ENCODE peak calls at places on chromosome 4, in eight cellular contexts. One of them, this sample, is unnamed.

GRCh38 chr4:13597141-13597540 is 30.4 kb downstream of the BOD1L1 start:
- DNase-seq in stomach: no peak
- DNase-seq in mammary epithelial cell: no peak
- DNase-seq in lower leg skin: no peak
- DNase-seq in right atrium auricular region: no peak
- DNase-seq in fibroblast of pulmonary artery: no peak
- DNase-seq in breast epithelium: no peak
- DNase-seq in uterus: no peak
- DNase-seq in this sample: no peak

GRCh38 chr4:187171731-187172339 is 448.2 kb upstream of the FAT1 start:
- DNase-seq in stomach: no peak
- DNase-seq in mammary epithelial cell: no peak
- DNase-seq in lower leg skin: no peak
- DNase-seq in right atrium auricular region: no peak
- DNase-seq in fibroblast of pulmonary artery: peak; percentile 4
- DNase-seq in breast epithelium: no peak
- DNase-seq in uterus: no peak
- DNase-seq in this sample: peak; percentile 54

GRCh38 chr4:94399721-94400120 is 52.0 kb upstream of the PDLIM5 start:
- DNase-seq in stomach: no peak
- DNase-seq in mammary epithelial cell: no peak
- DNase-seq in lower leg skin: no peak
- DNase-seq in right atrium auricular region: no peak
- DNase-seq in fibroblast of pulmonary artery: no peak
- DNase-seq in breast epithelium: no peak
- DNase-seq in uterus: no peak
- DNase-seq in this sample: no peak

GRCh38 chr4:156898373-156899117 is 73.1 kb downstream of the PDGFC start:
- DNase-seq in stomach: no peak
- DNase-seq in mammary epithelial cell: no peak
- DNase-seq in lower leg skin: no peak
- DNase-seq in right atrium auricular region: no peak
- DNase-seq in fibroblast of pulmonary artery: peak; percentile 68
- DNase-seq in breast epithelium: no peak
- DNase-seq in uterus: no peak
- DNase-seq in this sample: peak; percentile 52

GRCh38 chr4:173878701-173879100 is 348.7 kb upstream of the HAND2 start:
- DNase-seq in stomach: no peak
- DNase-seq in mammary epithelial cell: no peak
- DNase-seq in lower leg skin: peak; percentile 39
- DNase-seq in right atrium auricular region: peak; percentile 78
- DNase-seq in fibroblast of pulmonary artery: peak; percentile 93
- DNase-seq in breast epithelium: no peak
- DNase-seq in uterus: peak; percentile 59
- DNase-seq in this sample: no peak

GRCh38 chr4:168549145-168549544 is 52.3 kb downstream of the PALLD start:
- DNase-seq in stomach: no peak
- DNase-seq in mammary epithelial cell: no peak
- DNase-seq in lower leg skin: no peak
- DNase-seq in right atrium auricular region: no peak
- DNase-seq in fibroblast of pulmonary artery: no peak
- DNase-seq in breast epithelium: no peak
- DNase-seq in uterus: no peak
- DNase-seq in this sample: no peak

GRCh38 chr4:37732787-37733186 is 46.6 kb upstream of the RELL1 start:
- DNase-seq in stomach: no peak
- DNase-seq in mammary epithelial cell: no peak
- DNase-seq in lower leg skin: no peak
- DNase-seq in right atrium auricular region: no peak
- DNase-seq in fibroblast of pulmonary artery: no peak
- DNase-seq in breast epithelium: no peak
- DNase-seq in uterus: no peak
- DNase-seq in this sample: no peak

GRCh38 chr4:99715286-99715685 is 57.7 kb upstream of the C4orf54 start:
- DNase-seq in stomach: no peak
- DNase-seq in mammary epithelial cell: peak; percentile 64
- DNase-seq in lower leg skin: no peak
- DNase-seq in right atrium auricular region: no peak
- DNase-seq in fibroblast of pulmonary artery: no peak
- DNase-seq in breast epithelium: no peak
- DNase-seq in uterus: no peak
- DNase-seq in this sample: peak; percentile 57

GRCh38 chr4:116180056-116180690 is 905.2 kb downstream of the TRAM1L1 start:
- DNase-seq in stomach: no peak
- DNase-seq in mammary epithelial cell: peak; percentile 4
- DNase-seq in lower leg skin: no peak
- DNase-seq in right atrium auricular region: no peak
- DNase-seq in fibroblast of pulmonary artery: peak; percentile 2
- DNase-seq in breast epithelium: no peak
- DNase-seq in uterus: no peak
- DNase-seq in this sample: peak; percentile 28

GRCh38 chr4:74283614-74284013 is 24.7 kb upstream of the EPGN start:
- DNase-seq in stomach: no peak
- DNase-seq in mammary epithelial cell: peak; percentile 97
- DNase-seq in lower leg skin: peak; percentile 45
- DNase-seq in right atrium auricular region: no peak
- DNase-seq in fibroblast of pulmonary artery: peak; percentile 30
- DNase-seq in breast epithelium: no peak
- DNase-seq in uterus: no peak
- DNase-seq in this sample: peak; percentile 98

GRCh38 chr4:168540086-168540864 is 43.4 kb downstream of the PALLD start:
- DNase-seq in stomach: no peak
- DNase-seq in mammary epithelial cell: no peak
- DNase-seq in lower leg skin: no peak
- DNase-seq in right atrium auricular region: no peak
- DNase-seq in fibroblast of pulmonary artery: no peak
- DNase-seq in breast epithelium: no peak
- DNase-seq in uterus: no peak
- DNase-seq in this sample: peak; percentile 23

GRCh38 chr4:56909083-56909981 is 1.6 kb downstream of the REST start:
- DNase-seq in stomach: peak; percentile 55
- DNase-seq in mammary epithelial cell: peak; percentile 62
- DNase-seq in lower leg skin: peak; percentile 38
- DNase-seq in right atrium auricular region: peak; percentile 63
- DNase-seq in fibroblast of pulmonary artery: peak; percentile 60
- DNase-seq in breast epithelium: no peak
- DNase-seq in uterus: peak; percentile 36
- DNase-seq in this sample: peak; percentile 58

GRCh38 chr4:56907489-56908205 is at the start of gene REST:
- DNase-seq in stomach: peak; percentile 84
- DNase-seq in mammary epithelial cell: peak; percentile 55
- DNase-seq in lower leg skin: peak; percentile 69
- DNase-seq in right atrium auricular region: peak; percentile 71
- DNase-seq in fibroblast of pulmonary artery: peak; percentile 67
- DNase-seq in breast epithelium: peak; percentile 80
- DNase-seq in uterus: peak; percentile 81
- DNase-seq in this sample: peak; percentile 75

GRCh38 chr4:56908206-56909082 is 744 bp downstream of the REST start:
- DNase-seq in stomach: peak; percentile 70
- DNase-seq in mammary epithelial cell: peak; percentile 57
- DNase-seq in lower leg skin: peak; percentile 43
- DNase-seq in right atrium auricular region: peak; percentile 61
- DNase-seq in fibroblast of pulmonary artery: peak; percentile 67
- DNase-seq in breast epithelium: no peak
- DNase-seq in uterus: peak; percentile 58
- DNase-seq in this sample: peak; percentile 64

GRCh38 chr4:56906534-56906933 is 1.2 kb upstream of the REST start:
- DNase-seq in stomach: no peak
- DNase-seq in mammary epithelial cell: no peak
- DNase-seq in lower leg skin: no peak
- DNase-seq in right atrium auricular region: no peak
- DNase-seq in fibroblast of pulmonary artery: no peak
- DNase-seq in breast epithelium: no peak
- DNase-seq in uterus: no peak
- DNase-seq in this sample: no peak

GRCh38 chr4:56907009-56907408 is 691 bp upstream of the REST start:
- DNase-seq in stomach: no peak
- DNase-seq in mammary epithelial cell: no peak
- DNase-seq in lower leg skin: no peak
- DNase-seq in right atrium auricular region: no peak
- DNase-seq in fibroblast of pulmonary artery: no peak
- DNase-seq in breast epithelium: no peak
- DNase-seq in uterus: no peak
- DNase-seq in this sample: no peak
- H3K4me3 ChIP-seq in stomach: peak overlapping the region; percentile 96
- H3K4me3 ChIP-seq in mammary epithelial cell: peak overlapping the region; percentile 71
- H3K4me3 ChIP-seq in lower leg skin: peak overlapping the region; percentile 33
- H3K4me3 ChIP-seq in right atrium auricular region: peak overlapping the region; percentile 67
- H3K4me3 ChIP-seq in fibroblast of pulmonary artery: peak overlapping the region; percentile 64
- H3K4me3 ChIP-seq in breast epithelium: peak overlapping the region; percentile 97
- H3K4me3 ChIP-seq in uterus: peak overlapping the region; percentile 51
- H3K4me3 ChIP-seq in this sample: peak overlapping the region; percentile 50

DNA sequence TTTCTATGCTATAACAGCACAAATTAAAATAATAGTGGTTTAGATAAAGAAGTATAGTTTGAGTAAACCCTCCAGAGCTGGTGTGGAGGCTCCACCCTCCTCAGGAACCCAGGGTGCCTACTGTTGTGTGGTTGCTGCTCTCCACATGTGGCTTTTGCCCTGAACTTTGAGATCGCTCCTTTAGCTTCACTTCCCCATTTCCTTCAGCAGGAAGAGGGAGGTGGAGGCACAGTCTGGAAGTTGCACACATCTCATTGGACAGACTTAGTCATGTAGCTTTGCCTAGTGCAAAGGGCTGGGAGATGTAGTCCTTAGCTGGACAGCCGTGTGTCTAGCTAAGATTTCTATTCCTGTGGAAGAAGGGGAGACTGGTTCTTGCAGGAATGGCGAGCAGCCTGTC is 37.9 kb downstream of the RGS12 start:
- DNase-seq in stomach: peak; percentile 11
- DNase-seq in mammary epithelial cell: no peak
- DNase-seq in lower leg skin: no peak
- DNase-seq in right atrium auricular region: peak; percentile 44
- DNase-seq in fibroblast of pulmonary artery: no peak
- DNase-seq in breast epithelium: no peak
- DNase-seq in uterus: no peak
- DNase-seq in this sample: no peak
- H3K4me3 ChIP-seq in stomach: no peak overlapping the region
- H3K4me3 ChIP-seq in mammary epithelial cell: no peak overlapping the region
- H3K4me3 ChIP-seq in lower leg skin: no peak overlapping the region
- H3K4me3 ChIP-seq in right atrium auricular region: no peak overlapping the region
- H3K4me3 ChIP-seq in fibroblast of pulmonary artery: no peak overlapping the region
- H3K4me3 ChIP-seq in breast epithelium: no peak overlapping the region
- H3K4me3 ChIP-seq in uterus: no peak overlapping the region
- H3K4me3 ChIP-seq in this sample: no peak overlapping the region

GRCh38 chr4:740656-741282 is 35.1 kb downstream of the PCGF3 start:
- DNase-seq in stomach: no peak
- DNase-seq in mammary epithelial cell: no peak
- DNase-seq in lower leg skin: no peak
- DNase-seq in right atrium auricular region: no peak
- DNase-seq in fibroblast of pulmonary artery: no peak
- DNase-seq in breast epithelium: no peak
- DNase-seq in uterus: no peak
- DNase-seq in this sample: no peak

GRCh38 chr4:742096-742741 is 36.6 kb downstream of the PCGF3 start:
- DNase-seq in stomach: no peak
- DNase-seq in mammary epithelial cell: no peak
- DNase-seq in lower leg skin: no peak
- DNase-seq in right atrium auricular region: no peak
- DNase-seq in fibroblast of pulmonary artery: no peak
- DNase-seq in breast epithelium: no peak
- DNase-seq in uterus: no peak
- DNase-seq in this sample: no peak

GRCh38 chr4:738781-739280 is 33.2 kb downstream of the PCGF3 start:
- DNase-seq in stomach: no peak
- DNase-seq in mammary epithelial cell: no peak
- DNase-seq in lower leg skin: no peak
- DNase-seq in right atrium auricular region: no peak
- DNase-seq in fibroblast of pulmonary artery: no peak
- DNase-seq in breast epithelium: no peak
- DNase-seq in uterus: no peak
- DNase-seq in this sample: no peak

GRCh38 chr4:740011-740410 is 34.4 kb downstream of the PCGF3 start:
- DNase-seq in stomach: no peak
- DNase-seq in mammary epithelial cell: no peak
- DNase-seq in lower leg skin: no peak
- DNase-seq in right atrium auricular region: no peak
- DNase-seq in fibroblast of pulmonary artery: no peak
- DNase-seq in breast epithelium: no peak
- DNase-seq in uterus: no peak
- DNase-seq in this sample: no peak

GRCh38 chr4:739569-739968 is 33.9 kb downstream of the PCGF3 start:
- DNase-seq in stomach: no peak
- DNase-seq in mammary epithelial cell: no peak
- DNase-seq in lower leg skin: no peak
- DNase-seq in right atrium auricular region: no peak
- DNase-seq in fibroblast of pulmonary artery: no peak
- DNase-seq in breast epithelium: no peak
- DNase-seq in uterus: no peak
- DNase-seq in this sample: no peak
- H3K4me3 ChIP-seq in stomach: no peak overlapping the region
- H3K4me3 ChIP-seq in mammary epithelial cell: no peak overlapping the region
- H3K4me3 ChIP-seq in lower leg skin: no peak overlapping the region
- H3K4me3 ChIP-seq in right atrium auricular region: no peak overlapping the region
- H3K4me3 ChIP-seq in fibroblast of pulmonary artery: no peak overlapping the region
- H3K4me3 ChIP-seq in breast epithelium: no peak overlapping the region
- H3K4me3 ChIP-seq in uterus: no peak overlapping the region
- H3K4me3 ChIP-seq in this sample: no peak overlapping the region

GRCh38 chr4:104425948-104426347 is 68.7 kb downstream of the CXXC4 start:
- DNase-seq in stomach: no peak
- DNase-seq in mammary epithelial cell: no peak
- DNase-seq in lower leg skin: no peak
- DNase-seq in right atrium auricular region: no peak
- DNase-seq in fibroblast of pulmonary artery: no peak
- DNase-seq in breast epithelium: no peak
- DNase-seq in uterus: no peak
- DNase-seq in this sample: no peak

GRCh38 chr4:104421576-104421975 is 73.1 kb downstream of the CXXC4 start:
- DNase-seq in stomach: no peak
- DNase-seq in mammary epithelial cell: no peak
- DNase-seq in lower leg skin: no peak
- DNase-seq in right atrium auricular region: no peak
- DNase-seq in fibroblast of pulmonary artery: no peak
- DNase-seq in breast epithelium: no peak
- DNase-seq in uterus: no peak
- DNase-seq in this sample: no peak

GRCh38 chr4:104420766-104421165 is 73.9 kb downstream of the CXXC4 start:
- DNase-seq in stomach: no peak
- DNase-seq in mammary epithelial cell: no peak
- DNase-seq in lower leg skin: no peak
- DNase-seq in right atrium auricular region: no peak
- DNase-seq in fibroblast of pulmonary artery: no peak
- DNase-seq in breast epithelium: no peak
- DNase-seq in uterus: no peak
- DNase-seq in this sample: no peak

GRCh38 chr4:104424368-104424921 is 70.2 kb downstream of the CXXC4 start:
- DNase-seq in stomach: no peak
- DNase-seq in mammary epithelial cell: no peak
- DNase-seq in lower leg skin: no peak
- DNase-seq in right atrium auricular region: no peak
- DNase-seq in fibroblast of pulmonary artery: no peak
- DNase-seq in breast epithelium: no peak
- DNase-seq in uterus: no peak
- DNase-seq in this sample: no peak

DNA sequence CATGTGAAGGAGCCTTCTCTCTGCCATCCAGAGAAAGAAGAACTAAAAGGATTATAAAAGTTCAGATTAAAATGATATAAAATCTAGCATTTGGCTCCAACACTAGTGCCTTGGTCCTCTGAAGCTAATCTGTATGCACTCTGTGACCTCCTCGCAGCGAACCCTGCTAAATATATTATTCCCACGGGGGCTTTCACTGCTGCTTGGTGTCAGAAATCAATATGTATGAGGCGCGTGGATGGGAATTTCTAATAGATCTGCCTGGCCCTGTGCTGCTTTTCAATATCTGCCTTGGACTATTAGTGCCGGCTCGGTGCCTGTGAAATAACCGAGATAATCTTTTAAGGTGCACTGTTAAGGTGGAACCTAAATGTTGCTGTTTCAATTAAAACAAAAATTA is 69.7 kb downstream of the CXXC4 start:
- DNase-seq in stomach: no peak
- DNase-seq in mammary epithelial cell: no peak
- DNase-seq in lower leg skin: no peak
- DNase-seq in right atrium auricular region: no peak
- DNase-seq in fibroblast of pulmonary artery: no peak
- DNase-seq in breast epithelium: no peak
- DNase-seq in uterus: no peak
- DNase-seq in this sample: no peak
- H3K4me3 ChIP-seq in stomach: peak overlapping the region; percentile 33
- H3K4me3 ChIP-seq in mammary epithelial cell: no peak overlapping the region
- H3K4me3 ChIP-seq in lower leg skin: no peak overlapping the region
- H3K4me3 ChIP-seq in right atrium auricular region: peak overlapping the region; percentile 33
- H3K4me3 ChIP-seq in fibroblast of pulmonary artery: peak overlapping the region; percentile 36
- H3K4me3 ChIP-seq in breast epithelium: peak overlapping the region; percentile 34
- H3K4me3 ChIP-seq in uterus: no peak overlapping the region
- H3K4me3 ChIP-seq in this sample: peak overlapping the region; percentile 30

This sample was measured in epithelial cell of esophagus.